ENCODE peak calls at places on chromosomes 13 and 19, in ten cellular contexts. One of them, this sample, is unnamed. For H3K4me1, the result is how much of the 10 kb centered on the place peaks cover.

GRCh38 chr19:3785464-3785937 is 680 bp downstream of the MATK start:
- DNase-seq in tibial artery: no peak
- DNase-seq in adrenal gland: no peak
- DNase-seq in neural progenitor cell: peak
- DNase-seq in spleen: peak
- DNase-seq in fibroblast of lung: no peak
- DNase-seq in MM.1S: no peak
- DNase-seq in H9: no peak
- DNase-seq in lung: no peak
- DNase-seq in breast epithelium: no peak
- DNase-seq in this sample: no peak

GRCh38 chr13:52463526-52463925 is 8.2 kb downstream of the CKAP2 start:
- DNase-seq in adrenal gland: no peak
- DNase-seq in neural progenitor cell: no peak
- DNase-seq in spleen: no peak
- DNase-seq in breast epithelium: no peak
- DNase-seq in tibial artery: no peak
- DNase-seq in lung: no peak
- DNase-seq in MM.1S: no peak
- DNase-seq in H9: no peak
- DNase-seq in fibroblast of lung: no peak
- DNase-seq in this sample: no peak

GRCh38 chr13:109708014-109708617 is 78.3 kb downstream of the IRS2 start:
- DNase-seq in neural progenitor cell: no peak
- DNase-seq in H9: no peak
- DNase-seq in MM.1S: no peak
- DNase-seq in adrenal gland: no peak
- DNase-seq in tibial artery: no peak
- DNase-seq in fibroblast of lung: no peak
- DNase-seq in spleen: no peak
- DNase-seq in breast epithelium: no peak
- DNase-seq in lung: no peak
- DNase-seq in this sample: no peak

GRCh38 chr19:35669974-35670373 is 3.7 kb downstream of the UPK1A start:
- DNase-seq in H9: no peak
- DNase-seq in MM.1S: no peak
- DNase-seq in adrenal gland: no peak
- DNase-seq in breast epithelium: no peak
- DNase-seq in neural progenitor cell: no peak
- DNase-seq in spleen: no peak
- DNase-seq in lung: no peak
- DNase-seq in fibroblast of lung: no peak
- DNase-seq in tibial artery: no peak
- DNase-seq in this sample: no peak

GRCh38 chr19:46442808-46443450 is 14.2 kb upstream of the PNMA8C start:
- DNase-seq in breast epithelium: no peak
- DNase-seq in neural progenitor cell: no peak
- DNase-seq in adrenal gland: peak
- DNase-seq in fibroblast of lung: peak
- DNase-seq in tibial artery: no peak
- DNase-seq in H9: no peak
- DNase-seq in lung: peak
- DNase-seq in MM.1S: no peak
- DNase-seq in spleen: no peak
- DNase-seq in this sample: no peak

GRCh38 chr19:518292-519231 is 11.3 kb downstream of the TPGS1 start:
- DNase-seq in adrenal gland: no peak
- DNase-seq in MM.1S: no peak
- DNase-seq in lung: no peak
- DNase-seq in spleen: peak
- DNase-seq in H9: peak
- DNase-seq in tibial artery: no peak
- DNase-seq in neural progenitor cell: peak
- DNase-seq in fibroblast of lung: peak
- DNase-seq in breast epithelium: no peak
- DNase-seq in this sample: no peak

GRCh38 chr13:51181752-51182383 is 40.3 kb upstream of the FAM124A start:
- DNase-seq in breast epithelium: no peak
- DNase-seq in spleen: no peak
- DNase-seq in tibial artery: no peak
- DNase-seq in H9: no peak
- DNase-seq in MM.1S: no peak
- DNase-seq in adrenal gland: no peak
- DNase-seq in lung: no peak
- DNase-seq in fibroblast of lung: no peak
- DNase-seq in neural progenitor cell: no peak
- DNase-seq in this sample: no peak

GRCh38 chr19:47097396-47098217 is 16.0 kb downstream of the ZC3H4 start:
- DNase-seq in MM.1S: no peak
- DNase-seq in spleen: peak
- DNase-seq in fibroblast of lung: no peak
- DNase-seq in H9: no peak
- DNase-seq in tibial artery: peak
- DNase-seq in adrenal gland: no peak
- DNase-seq in neural progenitor cell: no peak
- DNase-seq in lung: peak
- DNase-seq in breast epithelium: no peak
- DNase-seq in this sample: peak

GRCh38 chr13:39665763-39666162 is 10.3 kb downstream of the COG6 start:
- DNase-seq in neural progenitor cell: no peak
- DNase-seq in lung: no peak
- DNase-seq in breast epithelium: no peak
- DNase-seq in adrenal gland: no peak
- DNase-seq in MM.1S: no peak
- DNase-seq in spleen: no peak
- DNase-seq in H9: no peak
- DNase-seq in tibial artery: no peak
- DNase-seq in fibroblast of lung: no peak
- DNase-seq in this sample: no peak

GRCh38 chr13:35789335-35790166 is 313.1 kb upstream of the MAB21L1 start:
- DNase-seq in breast epithelium: no peak
- DNase-seq in neural progenitor cell: peak
- DNase-seq in adrenal gland: no peak
- DNase-seq in tibial artery: no peak
- DNase-seq in MM.1S: peak
- DNase-seq in H9: no peak
- DNase-seq in lung: no peak
- DNase-seq in fibroblast of lung: peak
- DNase-seq in spleen: no peak
- DNase-seq in this sample: no peak

GRCh38 chr19:18044825-18045304 is 36.9 kb downstream of the ARRDC2 start:
- DNase-seq in MM.1S: peak
- DNase-seq in spleen: peak
- DNase-seq in H9: peak
- DNase-seq in tibial artery: peak
- DNase-seq in neural progenitor cell: peak
- DNase-seq in breast epithelium: peak
- DNase-seq in adrenal gland: peak
- DNase-seq in fibroblast of lung: peak
- DNase-seq in lung: peak
- DNase-seq in this sample: no peak

GRCh38 chr19:39083983-39084731 is at the start of gene ACP7:
- DNase-seq in H9: no peak
- DNase-seq in fibroblast of lung: no peak
- DNase-seq in MM.1S: no peak
- DNase-seq in neural progenitor cell: peak
- DNase-seq in breast epithelium: no peak
- DNase-seq in spleen: no peak
- DNase-seq in adrenal gland: no peak
- DNase-seq in lung: no peak
- DNase-seq in tibial artery: no peak
- DNase-seq in this sample: no peak

GRCh38 chr19:17243854-17244617 is 1.7 kb downstream of the NR2F6 start:
- DNase-seq in tibial artery: peak
- DNase-seq in fibroblast of lung: peak
- DNase-seq in H9: peak
- DNase-seq in lung: no peak
- DNase-seq in adrenal gland: peak
- DNase-seq in breast epithelium: no peak
- DNase-seq in neural progenitor cell: peak
- DNase-seq in MM.1S: no peak
- DNase-seq in spleen: no peak
- DNase-seq in this sample: no peak

GRCh38 chr13:77975358-77976042 is 56.9 kb upstream of the EDNRB start:
- DNase-seq in adrenal gland: no peak
- DNase-seq in breast epithelium: no peak
- DNase-seq in tibial artery: no peak
- DNase-seq in neural progenitor cell: no peak
- DNase-seq in fibroblast of lung: no peak
- DNase-seq in lung: no peak
- DNase-seq in MM.1S: no peak
- DNase-seq in spleen: no peak
- DNase-seq in H9: no peak
- DNase-seq in this sample: no peak

GRCh38 chr13:111034811-111035210 is 80.3 kb upstream of the ARHGEF7 start:
- DNase-seq in adrenal gland: no peak
- DNase-seq in MM.1S: no peak
- DNase-seq in breast epithelium: no peak
- DNase-seq in tibial artery: no peak
- DNase-seq in spleen: no peak
- DNase-seq in H9: no peak
- DNase-seq in lung: no peak
- DNase-seq in fibroblast of lung: peak
- DNase-seq in neural progenitor cell: no peak
- DNase-seq in this sample: no peak

GRCh38 chr13:19959141-19959830 is 759 bp downstream of the ZMYM2 start:
- DNase-seq in H9: peak
- DNase-seq in lung: peak
- DNase-seq in MM.1S: peak
- DNase-seq in tibial artery: peak
- DNase-seq in fibroblast of lung: peak
- DNase-seq in breast epithelium: peak
- DNase-seq in adrenal gland: peak
- DNase-seq in spleen: peak
- DNase-seq in neural progenitor cell: peak
- DNase-seq in this sample: peak
- TF ChIP-seq CTCF in H9: no peak
- TF ChIP-seq CTCF in lung: no peak
- TF ChIP-seq CTCF in MM.1S: no peak
- TF ChIP-seq CTCF in tibial artery: peak
- TF ChIP-seq CTCF in fibroblast of lung: peak
- TF ChIP-seq CTCF in breast epithelium: peak
- TF ChIP-seq CTCF in adrenal gland: peak
- TF ChIP-seq CTCF in spleen: no peak
- TF ChIP-seq CTCF in neural progenitor cell: no peak
- TF ChIP-seq CTCF in this sample: peak

GRCh38 chr13:33931397-33931987 is 113.5 kb downstream of the RFC3 start:
- DNase-seq in adrenal gland: no peak
- DNase-seq in breast epithelium: no peak
- DNase-seq in H9: no peak
- DNase-seq in lung: no peak
- DNase-seq in MM.1S: peak
- DNase-seq in fibroblast of lung: peak
- DNase-seq in spleen: no peak
- DNase-seq in tibial artery: no peak
- DNase-seq in neural progenitor cell: peak
- DNase-seq in this sample: no peak
- H3K4me1 ChIP-seq in adrenal gland: under half
- H3K4me1 ChIP-seq in breast epithelium: under half
- H3K4me1 ChIP-seq in H9: under half
- H3K4me1 ChIP-seq in lung: under half
- H3K4me1 ChIP-seq in MM.1S: under half
- H3K4me1 ChIP-seq in fibroblast of lung: under half
- H3K4me1 ChIP-seq in spleen: under half
- H3K4me1 ChIP-seq in tibial artery: under half
- H3K4me1 ChIP-seq in neural progenitor cell: under half
- H3K4me1 ChIP-seq in this sample: under half

DNA sequence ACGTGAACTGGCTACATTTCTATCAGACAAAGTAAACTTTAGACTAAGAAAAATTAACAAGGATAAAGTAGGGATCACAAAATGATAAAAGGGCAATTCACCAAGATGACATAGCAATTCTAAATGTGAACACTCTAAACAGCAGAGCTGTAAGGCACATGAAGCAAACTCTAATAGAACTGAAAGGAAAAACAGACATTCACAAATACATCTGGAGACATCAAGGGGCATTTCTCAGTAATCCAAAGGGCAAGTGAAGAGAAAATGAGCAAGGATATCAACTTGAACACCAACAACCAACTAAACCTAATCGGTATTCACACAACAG is 12.7 kb downstream of the TUBGCP3 start:
- DNase-seq in H9: no peak
- DNase-seq in breast epithelium: no peak
- DNase-seq in adrenal gland: no peak
- DNase-seq in fibroblast of lung: no peak
- DNase-seq in MM.1S: no peak
- DNase-seq in tibial artery: no peak
- DNase-seq in spleen: no peak
- DNase-seq in neural progenitor cell: no peak
- DNase-seq in lung: no peak
- DNase-seq in this sample: no peak
- H3K27ac ChIP-seq in H9: no peak
- H3K27ac ChIP-seq in breast epithelium: no peak
- H3K27ac ChIP-seq in adrenal gland: no peak
- H3K27ac ChIP-seq in fibroblast of lung: peak
- H3K27ac ChIP-seq in MM.1S: peak
- H3K27ac ChIP-seq in tibial artery: no peak
- H3K27ac ChIP-seq in spleen: no peak
- H3K27ac ChIP-seq in neural progenitor cell: no peak
- H3K27ac ChIP-seq in lung: no peak
- H3K27ac ChIP-seq in this sample: no peak

DNA sequence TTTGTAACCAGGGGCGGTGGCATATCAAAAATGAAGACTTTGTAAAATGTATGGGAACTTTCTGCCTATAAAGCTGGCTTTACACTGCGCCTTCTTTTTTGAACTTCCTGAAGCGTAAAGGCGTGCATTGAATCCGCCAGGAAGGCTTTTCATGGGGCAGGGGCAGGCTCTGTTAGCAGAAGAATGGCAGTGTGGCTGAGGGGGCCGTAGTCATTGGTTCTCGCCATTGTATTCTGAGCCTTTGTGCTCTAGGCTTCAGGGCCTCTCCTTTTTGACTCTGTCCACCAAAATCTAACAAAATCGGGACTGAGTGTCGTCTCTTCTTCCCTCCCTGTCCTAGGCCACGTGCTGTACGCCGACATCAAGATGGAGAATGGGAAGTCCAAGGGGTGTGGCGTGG is 14.1 kb downstream of the PRAM1 start:
- DNase-seq in lung: no peak
- DNase-seq in H9: no peak
- DNase-seq in neural progenitor cell: peak
- DNase-seq in spleen: peak
- DNase-seq in adrenal gland: no peak
- DNase-seq in breast epithelium: no peak
- DNase-seq in MM.1S: no peak
- DNase-seq in fibroblast of lung: no peak
- DNase-seq in tibial artery: no peak
- DNase-seq in this sample: no peak
- TF ChIP-seq CTCF in lung: no peak
- TF ChIP-seq CTCF in H9: no peak
- TF ChIP-seq CTCF in neural progenitor cell: no peak
- TF ChIP-seq CTCF in spleen: no peak
- TF ChIP-seq CTCF in adrenal gland: no peak
- TF ChIP-seq CTCF in breast epithelium: no peak
- TF ChIP-seq CTCF in MM.1S: no peak
- TF ChIP-seq CTCF in fibroblast of lung: no peak
- TF ChIP-seq CTCF in tibial artery: no peak
- TF ChIP-seq CTCF in this sample: no peak